ENCODE peak calls at places on chromosomes 16 and 17, in nine cellular contexts. A is hippocampal formation, G is adipocyte, T is T follicular helper cell, S is astrocyte of the spinal cord, L is left colon, K is amniotic stem cell, P is Karpas-422, W is ureter. Z is an unnamed sample.

GRCh38 chr16:81813648-81814047 is 34.6 kb downstream of the PLCG2 start:
- DNase-seq in S (no peak), T (no peak), L (no peak), W (no peak), A (no peak), K (no peak), G (no peak), P (no peak), Z (no peak)

GRCh38 chr17:29722411-29723198 is 99.9 kb upstream of the CORO6 start:
- DNase-seq in K (no peak), P (peak), S (peak), L (peak), A (no peak), W (peak), T (peak), G (peak), Z (no peak)

GRCh38 chr17:67489273-67489672 is 112.2 kb downstream of the PITPNC1 start:
- DNase-seq in G (no peak), T (no peak), K (no peak), W (no peak), P (no peak), L (no peak), A (no peak), S (no peak), Z (no peak)

GRCh38 chr16:50933257-50933656 is 191.4 kb downstream of the CYLD start:
- DNase-seq in W (no peak), K (no peak), S (no peak), L (no peak), G (no peak), T (no peak), P (no peak), A (no peak), Z (no peak)

GRCh38 chr16:49747654-49748053 is 108.3 kb downstream of the ZNF423 start:
- DNase-seq in P (no peak), S (no peak), T (no peak), A (no peak), K (no peak), L (no peak), W (no peak), G (peak), Z (no peak)

GRCh38 chr16:3498988-3499387 is 1.8 kb upstream of the CLUAP1 start:
- DNase-seq in W (no peak), S (no peak), G (no peak), P (no peak), L (no peak), K (no peak), T (no peak), A (no peak), Z (no peak)

GRCh38 chr17:43043306-43043705 is 18.3 kb downstream of the RND2 start:
- DNase-seq in G (no peak), W (no peak), T (no peak), L (no peak), S (no peak), P (no peak), A (no peak), K (no peak), Z (no peak)

GRCh38 chr17:36846410-36847292 is 90.6 kb upstream of the LHX1 start:
- DNase-seq in P (no peak), W (no peak), A (no peak), G (no peak), L (no peak), K (no peak), T (no peak), S (no peak), Z (no peak)

GRCh38 chr16:25126820-25127232 is 15.3 kb downstream of the LCMT1 start:
- DNase-seq in G (peak), A (peak), K (peak), P (peak), L (peak), W (no peak), S (peak), T (no peak), Z (no peak)

GRCh38 chr16:82668094-82668493 is 41.3 kb downstream of the CDH13 start:
- DNase-seq in P (no peak), S (no peak), K (no peak), T (no peak), G (no peak), W (no peak), A (no peak), L (no peak), Z (no peak)

GRCh38 chr17:81416612-81417011 is 21.4 kb downstream of the BAHCC1 start:
- DNase-seq in S (no peak), G (no peak), W (no peak), P (no peak), A (no peak), T (no peak), K (no peak), L (no peak), Z (no peak)

GRCh38 chr16:55044366-55044975 is 113.8 kb downstream of the IRX5 start:
- DNase-seq in G (no peak), K (no peak), A (no peak), L (no peak), W (peak), T (no peak), S (no peak), P (no peak), Z (no peak)

GRCh38 chr16:54968769-54969168 is 38.1 kb downstream of the IRX5 start:
- DNase-seq in K (no peak), W (no peak), G (no peak), S (no peak), P (no peak), T (no peak), L (no peak), A (no peak), Z (no peak)

GRCh38 chr17:41519501-41520224 is 973 bp upstream of the KRT15 start:
- DNase-seq in K (no peak), G (no peak), S (no peak), A (no peak), P (no peak), L (no peak), T (no peak), W (peak), Z (no peak)

GRCh38 chr17:47423406-47424295 is 99.9 kb downstream of the EFCAB13 start:
- DNase-seq in S (no peak), A (no peak), K (no peak), L (peak), G (peak), P (no peak), T (no peak), W (peak), Z (no peak)

GRCh38 chr16:48366165-48367093 is 18.8 kb downstream of the SIAH1 start:
- DNase-seq in P (peak), W (peak), T (peak), A (peak), S (peak), K (peak), G (peak), L (no peak), Z (no peak)

GRCh38 chr16:27816561-27816960 is 247.0 kb downstream of the GSG1L start:
- DNase-seq in T (no peak), W (no peak), A (peak), K (no peak), L (no peak), P (no peak), G (no peak), S (no peak), Z (no peak)

GRCh38 chr16:19883296-19883951 is 1.2 kb downstream of the GPRC5B start:
- DNase-seq in G (no peak), K (no peak), P (no peak), L (peak), S (peak), A (peak), T (no peak), W (no peak), Z (peak)

GRCh38 chr16:46691720-46692119 is 2.3 kb downstream of the ORC6 start:
- DNase-seq in A (no peak), K (no peak), P (peak), T (no peak), S (peak), W (no peak), L (no peak), G (no peak), Z (no peak)

GRCh38 chr17:2101448-2102257 is 46.8 kb downstream of the HIC1 start:
- DNase-seq in T (peak), L (peak), G (no peak), K (no peak), W (peak), S (peak), A (no peak), P (no peak), Z (no peak)

GRCh38 chr17:16439303-16439791 is 24.0 kb downstream of the TRPV2 start:
- DNase-seq in K (no peak), A (no peak), P (peak), S (no peak), T (no peak), G (peak), L (peak), W (no peak), Z (no peak)

GRCh38 chr16:49534901-49535300 is 161.3 kb downstream of the C16orf78 start:
- DNase-seq in A (no peak), W (no peak), S (no peak), P (no peak), K (no peak), T (no peak), G (no peak), L (no peak), Z (no peak)

GRCh38 chr17:79831367-79832210 is 7.7 kb downstream of the CBX4 start:
- DNase-seq in K (no peak), S (no peak), A (peak), T (no peak), L (peak), W (peak), G (no peak), P (no peak), Z (peak)

Z was measured in hypothalamus.